ENCODE peak calls at places on chromosomes 13 and 19, in six cellular contexts. B is upper lobe of right lung; D is CD8-positive, alpha-beta memory T cell; Q is lower lobe of right lung; T is heart left ventricle; I is fibroblast of lung. H is an unnamed sample. For H3K36me3, the result is how much of the 10 kb centered on the place peaks cover.

GRCh38 chr13:94641432-94641941 is 39.8 kb downstream of the GPR180 start:
- DNase-seq in B (no peak), D (no peak), Q (no peak), T (no peak), I (peak), H (no peak)

GRCh38 chr19:3821857-3822364 is 35.7 kb upstream of the MATK start:
- DNase-seq in B (peak), D (peak), Q (peak), T (peak), I (no peak), H (no peak)

GRCh38 chr19:20078696-20079095 is 896 bp downstream of the ZNF90 start:
- DNase-seq in B (peak), D (no peak), Q (peak), T (no peak), I (peak), H (no peak)

GRCh38 chr13:65330691-65331090 is 1899.4 kb downstream of the PCDH9 start:
- DNase-seq in B (no peak), D (no peak), Q (no peak), T (no peak), I (no peak), H (no peak)

GRCh38 chr19:49701271-49701786 is 10.4 kb downstream of the CPT1C start:
- DNase-seq in B (no peak), D (no peak), Q (no peak), T (no peak), I (no peak), H (no peak)

GRCh38 chr19:3373971-3374368 is 7.6 kb downstream of the NFIC start:
- DNase-seq in B (no peak), D (no peak), Q (no peak), T (no peak), I (no peak), H (no peak)

GRCh38 chr13:56351041-56351440 is 789.7 kb upstream of the PRR20A start:
- DNase-seq in B (no peak), D (no peak), Q (no peak), T (no peak), I (no peak), H (no peak)

GRCh38 chr13:23140492-23140891 is 40.3 kb upstream of the SGCG start:
- DNase-seq in B (no peak), D (no peak), Q (no peak), T (no peak), I (no peak), H (no peak)

GRCh38 chr13:85985791-85986190 is 186.6 kb upstream of the SLITRK6 start:
- DNase-seq in B (no peak), D (no peak), Q (no peak), T (no peak), I (peak), H (no peak)

DNA sequence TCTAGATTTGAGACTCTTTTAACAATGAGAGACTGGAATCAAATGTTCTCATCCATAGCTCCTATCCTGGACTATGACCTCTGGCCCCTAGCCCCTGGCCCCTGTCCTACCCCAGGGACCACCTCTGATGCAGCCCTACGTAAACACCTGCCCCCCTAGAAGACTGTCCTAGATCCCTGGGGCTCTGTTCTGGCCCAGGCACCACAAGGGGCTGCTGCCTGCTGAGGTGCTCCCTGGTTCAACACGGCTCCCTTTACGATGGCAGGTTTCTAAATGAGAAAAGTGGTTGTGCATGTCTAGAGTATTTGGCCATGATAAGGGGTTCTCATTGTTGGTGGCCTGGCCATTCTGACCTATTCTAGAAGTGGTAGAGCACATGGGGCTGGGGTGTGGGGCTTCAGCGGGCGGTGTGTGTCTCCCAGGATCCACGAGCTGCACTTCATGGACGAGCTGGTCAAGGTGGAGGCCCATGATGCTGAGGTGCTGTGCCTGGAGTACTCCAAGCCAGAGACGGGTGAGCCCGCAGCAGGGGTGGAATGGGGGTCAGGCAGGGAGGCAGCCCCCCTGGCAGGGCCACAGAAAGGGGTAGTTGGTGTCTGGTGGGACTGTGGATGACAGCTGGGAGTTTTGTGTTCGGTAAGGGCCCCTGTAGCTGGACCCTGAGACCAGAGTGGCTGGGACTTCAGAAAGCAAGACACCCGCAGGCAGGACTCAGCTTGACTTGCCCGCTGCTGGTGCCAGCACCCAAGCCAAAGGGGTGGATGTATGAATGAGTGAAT is 26.5 kb upstream of the OVOL3 start:
- DNase-seq in B (no peak), D (no peak), Q (no peak), T (no peak), I (no peak), H (no peak)
- H3K36me3 ChIP-seq in B (under half), D (under half), Q (under half), T (under half), I (under half), H (under half)

GRCh38 chr13:37023871-37024270 is 23.3 kb downstream of the EXOSC8 start:
- DNase-seq in B (no peak), D (no peak), Q (no peak), T (no peak), I (peak), H (no peak)

GRCh38 chr13:37026778-37027177 is 26.2 kb downstream of the EXOSC8 start:
- DNase-seq in B (no peak), D (no peak), Q (no peak), T (no peak), I (no peak), H (no peak)

GRCh38 chr13:37027639-37028038 is 27.1 kb downstream of the EXOSC8 start:
- DNase-seq in B (no peak), D (no peak), Q (no peak), T (no peak), I (no peak), H (no peak)

DNA sequence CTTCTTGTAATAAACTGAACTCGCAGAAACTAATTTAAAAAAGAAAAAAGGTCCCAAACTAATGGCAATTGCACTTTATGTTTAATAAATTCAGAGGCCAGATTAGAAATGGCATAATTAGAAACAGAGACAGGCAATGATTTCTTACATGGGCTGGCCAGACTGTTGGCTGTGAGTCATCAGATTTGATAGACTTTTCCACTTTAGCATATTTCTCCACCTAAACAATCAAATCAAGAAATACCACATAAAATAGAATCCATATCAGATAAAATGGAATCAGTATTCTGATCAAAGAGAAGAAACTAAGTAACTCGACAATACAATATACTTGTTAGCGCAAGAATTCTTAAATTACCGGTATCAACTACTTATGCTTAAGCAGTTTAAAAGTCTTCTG is 29.0 kb downstream of the EXOSC8 start:
- DNase-seq in B (no peak), D (no peak), Q (no peak), T (no peak), I (peak), H (no peak)
- H3K36me3 ChIP-seq in B (half or more), D (under half), Q (half or more), T (half or more), I (under half), H (half or more)

DNA sequence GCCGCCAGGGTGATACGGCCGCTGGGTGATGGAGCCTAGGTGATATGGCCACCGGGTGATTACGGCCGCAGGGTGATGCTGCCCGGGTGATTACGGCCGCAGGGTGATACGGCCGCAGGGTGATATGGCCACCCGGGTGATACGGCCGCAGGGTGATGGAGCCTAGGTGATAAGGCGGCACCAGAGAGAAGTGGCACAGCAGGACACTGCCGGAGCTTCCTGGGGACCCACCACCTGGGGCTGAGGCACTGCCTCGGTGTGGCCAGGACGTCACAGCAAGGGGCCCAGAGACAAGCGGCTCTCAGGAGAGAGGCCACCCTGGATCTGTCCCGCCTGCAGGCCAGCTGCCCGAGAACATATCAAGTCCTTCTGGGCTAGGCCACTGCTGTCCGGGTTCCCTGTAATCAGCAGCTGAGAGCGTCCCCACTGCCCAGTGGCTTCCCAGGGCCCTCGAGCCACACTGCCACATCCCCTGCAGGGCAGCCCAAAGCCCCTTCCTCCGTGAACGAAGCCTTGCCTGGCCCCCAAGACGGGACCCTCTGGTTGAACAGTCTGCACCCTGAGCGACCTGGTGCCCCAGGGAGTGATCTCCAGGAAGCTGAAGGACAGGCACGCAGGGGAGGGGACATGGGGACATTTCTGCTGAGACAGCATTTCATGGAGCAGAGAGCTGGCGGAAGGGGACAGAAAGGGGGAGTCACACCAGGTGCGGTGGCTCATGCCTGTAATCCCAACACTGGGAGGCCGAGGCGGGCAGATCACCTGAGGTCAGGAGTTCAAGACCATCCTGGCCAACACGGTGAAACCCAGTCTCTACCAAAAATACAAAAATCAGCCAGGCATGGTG is 22.1 kb downstream of the ZNF787 start:
- DNase-seq in B (no peak), D (no peak), Q (no peak), T (no peak), I (no peak), H (no peak)
- H3K36me3 ChIP-seq in B (under half), D (under half), Q (half or more), T (under half), I (under half), H (under half)

GRCh38 chr13:33031277-33031676 is 15.1 kb downstream of the KL start:
- DNase-seq in B (no peak), D (no peak), Q (no peak), T (no peak), I (no peak), H (no peak)
- H3K36me3 ChIP-seq in B (under half), D (under half), Q (under half), T (under half), I (under half), H (under half)

GRCh38 chr19:47089767-47090350 is 23.7 kb downstream of the ZC3H4 start:
- DNase-seq in B (no peak), D (no peak), Q (no peak), T (peak), I (no peak), H (no peak)
- H3K36me3 ChIP-seq in B (half or more), D (under half), Q (half or more), T (half or more), I (under half), H (half or more)

GRCh38 chr19:14152713-14153112 is 16.3 kb upstream of the ASF1B start:
- DNase-seq in B (no peak), D (no peak), Q (no peak), T (no peak), I (no peak), H (no peak)

GRCh38 chr19:14158276-14159023 is 22.1 kb upstream of the ASF1B start:
- DNase-seq in B (no peak), D (no peak), Q (no peak), T (no peak), I (no peak), H (no peak)

GRCh38 chr19:14156971-14157717 is 20.8 kb upstream of the ASF1B start:
- DNase-seq in B (no peak), D (no peak), Q (no peak), T (no peak), I (no peak), H (no peak)

GRCh38 chr19:14156122-14156521 is 19.7 kb upstream of the ASF1B start:
- DNase-seq in B (no peak), D (no peak), Q (no peak), T (no peak), I (no peak), H (no peak)

DNA sequence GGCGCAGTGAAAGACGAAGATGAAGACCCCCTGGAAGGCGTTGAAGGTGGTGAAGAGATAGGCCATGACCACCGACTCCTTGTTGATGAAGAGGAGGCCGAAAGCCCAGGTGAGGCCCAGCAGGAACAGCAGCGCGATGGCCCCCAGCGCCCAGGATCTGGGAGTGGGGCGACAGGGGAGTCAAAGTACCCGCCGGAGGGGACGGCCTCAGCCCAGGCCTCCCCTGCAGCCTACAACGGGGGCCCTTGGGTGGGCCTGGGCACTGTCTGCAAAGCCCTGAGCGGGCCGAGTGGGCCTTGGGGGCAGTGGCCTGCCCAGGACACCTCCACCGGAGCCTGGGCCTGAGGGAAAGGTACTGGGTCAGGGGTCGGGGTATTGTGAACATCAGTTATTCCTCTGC is 19.0 kb upstream of the ASF1B start:
- DNase-seq in B (no peak), D (no peak), Q (no peak), T (no peak), I (no peak), H (no peak)
- H3K36me3 ChIP-seq in B (under half), D (under half), Q (half or more), T (half or more), I (under half), H (under half)

GRCh38 chr19:1360818-1361461 is 22.8 kb upstream of the NDUFS7 start:
- DNase-seq in B (peak), D (no peak), Q (no peak), T (peak), I (peak), H (no peak)
- H3K36me3 ChIP-seq in B (half or more), D (under half), Q (half or more), T (half or more), I (under half), H (under half)

GRCh38 chr19:41457241-41457640 is 14.3 kb downstream of the ERICH4 start:
- DNase-seq in B (no peak), D (peak), Q (no peak), T (no peak), I (no peak), H (no peak)
- H3K36me3 ChIP-seq in B (under half), D (under half), Q (under half), T (under half), I (under half), H (under half)

DNA sequence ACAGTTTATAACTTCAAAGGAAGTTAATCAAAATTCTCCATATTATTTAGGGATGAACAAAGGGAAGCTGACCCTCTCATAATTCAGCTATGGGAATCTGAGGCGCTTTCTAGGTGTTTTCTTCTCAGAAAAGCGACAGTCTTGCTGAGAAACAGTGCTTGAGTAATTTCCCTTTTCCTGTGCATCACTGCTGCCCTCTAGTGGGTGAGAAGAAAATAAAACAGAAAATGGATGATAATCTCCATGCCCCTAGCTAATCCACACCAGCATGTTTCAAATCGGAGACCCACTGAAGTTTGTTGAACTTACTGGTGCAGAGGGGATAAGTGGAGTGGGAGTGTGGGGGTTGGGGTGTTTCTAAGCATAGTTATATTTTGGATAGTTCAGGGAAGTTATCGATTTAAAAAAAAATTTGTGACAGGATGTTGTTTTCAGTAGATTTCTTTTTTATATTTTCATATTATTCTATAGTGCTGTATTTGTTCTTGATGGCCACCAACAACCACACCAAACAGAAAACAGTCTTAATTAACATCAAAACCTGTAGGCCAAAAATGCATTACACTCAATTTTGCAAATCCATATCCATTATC is 21.4 kb downstream of the LCP1 start:
- DNase-seq in B (no peak), D (peak), Q (no peak), T (no peak), I (peak), H (no peak)
- H3K36me3 ChIP-seq in B (under half), D (under half), Q (under half), T (under half), I (under half), H (under half)

GRCh38 chr19:871446-872265 is 12.2 kb downstream of the CFD start:
- DNase-seq in B (no peak), D (peak), Q (no peak), T (no peak), I (peak), H (no peak)
- H3K36me3 ChIP-seq in B (under half), D (under half), Q (under half), T (half or more), I (under half), H (half or more)